ENCODE peak calls at places on chromosomes 16 and 17, in eight cellular contexts. V, H, I, M, N, B, T and K are unnamed samples.

GRCh38 chr17:38752930-38753506 is 477 bp downstream of the PSMB3 start:
- DNase-seq in H (no peak), T (no peak), I (peak), N (no peak), B (no peak), V (no peak), M (no peak), K (no peak)

GRCh38 chr17:75124041-75124818 is 7.3 kb downstream of the NT5C start:
- DNase-seq in H (no peak), T (peak), M (no peak), N (no peak), I (no peak), B (peak), V (no peak), K (no peak)

GRCh38 chr16:67506468-67506867 is 22.2 kb upstream of the RIPOR1 start:
- DNase-seq in M (no peak), T (no peak), V (no peak), B (no peak), I (no peak), H (no peak), N (no peak), K (no peak)

GRCh38 chr16:56451753-56452689 is 667 bp downstream of the OGFOD1 start:
- DNase-seq in N (peak), M (peak), T (no peak), B (no peak), H (peak), I (no peak), V (no peak), K (peak)

GRCh38 chr17:30716461-30717289 is 107.8 kb downstream of the CRLF3 start:
- DNase-seq in I (no peak), N (no peak), V (no peak), M (no peak), H (peak), B (no peak), T (no peak), K (no peak)

GRCh38 chr17:17204041-17204591 is 2.0 kb downstream of the PLD6 start:
- DNase-seq in I (no peak), V (peak), M (no peak), T (no peak), H (no peak), N (no peak), B (peak), K (peak)

GRCh38 chr16:50523710-50524109 is 24.5 kb upstream of the NKD1 start:
- DNase-seq in M (no peak), H (peak), B (no peak), N (no peak), I (no peak), V (no peak), T (no peak), K (no peak)

GRCh38 chr16:35173295-35173694 is 1713.9 kb downstream of the TP53TG3F start:
- DNase-seq in B (no peak), V (no peak), H (no peak), T (no peak), M (no peak), I (no peak), N (no peak), K (no peak)

GRCh38 chr17:58242171-58242784 is 3.9 kb downstream of the LPO start:
- DNase-seq in H (peak), I (no peak), T (no peak), N (no peak), B (no peak), V (no peak), M (no peak), K (no peak)

GRCh38 chr16:57262841-57263584 is 18.0 kb downstream of the ARL2BP start:
- DNase-seq in N (no peak), T (no peak), H (no peak), V (no peak), I (no peak), M (no peak), B (peak), K (no peak)

GRCh38 chr16:15765880-15766279 is 90.9 kb downstream of the MYH11 start:
- DNase-seq in B (peak), M (peak), T (peak), H (peak), I (peak), N (peak), V (no peak), K (no peak)